ENCODE peak calls at places on chromosomes 12 and 14, in four cellular contexts. F is H1, A is HCT116, P is HepG2. J is an unnamed sample.

GRCh38 chr14:52266179-52266578 is 1.3 kb upstream of the PTGDR start:
- DNase-seq in F (no peak), A (no peak), P (no peak), J (no peak)

GRCh38 chr14:104795781-104796681 is 483 bp upstream of the AKT1 start:
- DNase-seq in F (no peak), P (peak), A (no peak), J (no peak)

GRCh38 chr12:29639893-29640495 is 142.5 kb upstream of the OVCH1 start:
- DNase-seq in F (no peak), P (no peak), A (no peak), J (no peak)

GRCh38 chr12:13101854-13102375 is 1.6 kb downstream of the GSG1 start:
- DNase-seq in A (no peak), P (peak), F (no peak), J (no peak)

GRCh38 chr12:123364532-123365140 is at the start of gene SBNO1:
- DNase-seq in P (peak), F (peak), A (peak), J (peak)

GRCh38 chr14:58703149-58703509 is 65.4 kb downstream of the DACT1 start:
- DNase-seq in F (no peak), P (no peak), A (no peak), J (no peak)

GRCh38 chr14:71318097-71318459 is 410.8 kb downstream of the PCNX1 start:
- DNase-seq in A (no peak), P (no peak), F (no peak), J (no peak)

GRCh38 chr12:28603801-28604200 is 413.5 kb downstream of the CCDC91 start:
- DNase-seq in P (no peak), A (no peak), F (no peak), J (no peak)

GRCh38 chr12:34396006-34396860 is 373.9 kb downstream of the ALG10 start:
- DNase-seq in F (no peak), A (no peak), P (no peak), J (no peak)

GRCh38 chr14:28141662-28142061 is 624.9 kb upstream of the FOXG1 start:
- DNase-seq in P (no peak), A (no peak), F (no peak), J (no peak)

GRCh38 chr14:21041676-21042433 is at the start of gene RNASE7:
- DNase-seq in A (no peak), P (no peak), F (no peak), J (no peak)

GRCh38 chr12:4939418-4940023 is 29.8 kb downstream of the KCNA1 start:
- DNase-seq in F (no peak), P (no peak), A (no peak), J (no peak)

DNA sequence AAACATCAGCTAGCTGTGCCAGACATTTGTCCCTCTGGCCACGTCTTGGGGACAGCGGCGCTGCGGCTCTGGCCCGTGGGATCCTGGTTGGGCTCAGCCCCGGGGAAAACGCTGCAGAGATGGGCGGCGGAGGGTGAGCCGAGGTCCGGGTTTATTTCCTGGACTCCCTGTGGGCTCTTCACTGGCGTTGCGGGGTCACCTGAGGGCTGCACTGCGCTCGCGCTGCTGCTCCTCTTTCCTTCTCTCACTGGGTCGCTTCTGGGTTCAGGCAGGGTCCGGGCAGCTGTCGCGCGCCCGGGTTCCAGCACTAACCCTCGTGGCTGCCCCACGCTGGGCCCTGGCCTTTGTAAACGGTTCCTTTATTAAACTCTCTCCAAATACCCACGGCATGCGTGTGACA is 35.6 kb downstream of the NFKBIA start:
- DNase-seq in P (no peak), F (no peak), A (no peak), J (no peak)
- TF ChIP-seq ATF3 in P (no peak), F (no peak), A (no peak), J (no peak)

GRCh38 chr14:81319946-81320345 is 80.2 kb downstream of the STON2 start:
- DNase-seq in A (no peak), P (no peak), F (no peak), J (no peak)
- TF ChIP-seq ATF3 in A (no peak), P (no peak), F (no peak), J (no peak)

GRCh38 chr14:102046337-102047278 is 40.2 kb downstream of the HSP90AA1 start:
- DNase-seq in A (peak), F (peak), P (peak), J (peak)
- TF ChIP-seq ATF3 in A (no peak), F (no peak), P (no peak), J (no peak)

GRCh38 chr12:132270969-132271754 is 58.2 kb downstream of the GALNT9 start:
- DNase-seq in F (no peak), A (no peak), P (no peak), J (no peak)
- TF ChIP-seq ATF3 in F (no peak), A (no peak), P (no peak), J (no peak)

DNA sequence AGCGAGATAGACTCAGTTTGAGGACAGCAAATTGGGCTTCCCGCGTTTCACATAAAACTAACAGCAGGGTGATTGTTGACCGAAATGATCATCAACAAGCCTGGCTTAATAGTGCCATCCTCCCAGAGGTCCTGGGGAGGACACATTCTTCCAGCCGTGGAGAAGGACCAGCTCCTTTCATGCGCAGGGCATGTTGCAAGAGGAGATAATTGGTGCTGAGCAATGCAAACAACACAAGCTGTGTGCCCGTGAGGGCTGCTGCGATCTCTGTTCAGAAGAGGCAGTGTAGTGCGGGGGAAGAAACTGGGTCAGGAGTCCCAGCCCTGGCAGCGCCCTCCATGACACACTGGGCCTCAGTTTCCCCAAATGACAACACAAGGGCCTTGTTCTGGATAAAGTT is 54.3 kb downstream of the CCDC85C start:
- DNase-seq in F (no peak), P (peak), A (no peak), J (no peak)
- TF ChIP-seq ATF3 in F (no peak), P (no peak), A (no peak), J (no peak)

GRCh38 chr12:16523570-16524331 is 82.2 kb downstream of the LMO3 start:
- DNase-seq in F (no peak), P (no peak), A (no peak), J (no peak)
- TF ChIP-seq ATF3 in F (no peak), P (no peak), A (no peak), J (no peak)

GRCh38 chr12:42094277-42094676 is 50.4 kb downstream of the GXYLT1 start:
- DNase-seq in P (no peak), F (no peak), A (peak), J (no peak)
- TF ChIP-seq ATF3 in P (no peak), F (no peak), A (no peak), J (no peak)